ENCODE peak calls at places on chromosome 12, in seven cellular contexts. E is naive thymus-derived CD4-positive, alpha-beta T cell; F is tibial artery; J is uterus; N is mammary epithelial cell; Z is CD4-positive, CD25-positive, alpha-beta regulatory T cell; D is aorta. G is an unnamed sample.

GRCh38 chr12:12883369-12884001 is 7.9 kb upstream of the GPRC5A start:
- DNase-seq in E (no peak), F (no peak), J (no peak), N (peak; percentile 90), Z (no peak), D (no peak), G (peak; percentile 81)

GRCh38 chr12:62347922-62348650 is 87.9 kb downstream of the USP15 start:
- DNase-seq in E (no peak), F (no peak), J (no peak), N (no peak), Z (peak; percentile 22), D (no peak), G (no peak)

GRCh38 chr12:131857908-131858850 is 30.0 kb downstream of the MMP17 start:
- DNase-seq in E (no peak), F (no peak), J (no peak), N (no peak), Z (no peak), D (no peak), G (no peak)

GRCh38 chr12:88923631-88924030 is 343.4 kb upstream of the KITLG start:
- DNase-seq in E (no peak), F (no peak), J (no peak), N (no peak), Z (no peak), D (no peak), G (no peak)

GRCh38 chr12:56434828-56435227 is 14.4 kb downstream of the TIMELESS start:
- DNase-seq in E (no peak), F (no peak), J (no peak), N (no peak), Z (no peak), D (no peak), G (no peak)

GRCh38 chr12:64187370-64187769 is 34.7 kb downstream of the KICS2 start:
- DNase-seq in E (no peak), F (no peak), J (no peak), N (peak; percentile 48), Z (no peak), D (no peak), G (no peak)

GRCh38 chr12:107344035-107344808 is 250.9 kb upstream of the CRY1 start:
- DNase-seq in E (no peak), F (no peak), J (no peak), N (peak; percentile 91), Z (no peak), D (no peak), G (no peak)

GRCh38 chr12:28189774-28190320 is 409 bp upstream of the CCDC91 start:
- DNase-seq in E (peak; percentile 38), F (no peak), J (no peak), N (no peak), Z (peak; percentile 68), D (no peak), G (no peak)

GRCh38 chr12:74889563-74890236 is 319.9 kb downstream of the KCNC2 start:
- DNase-seq in E (no peak), F (no peak), J (no peak), N (peak; percentile 51), Z (no peak), D (no peak), G (no peak)

GRCh38 chr12:63805704-63806672 is 26.3 kb downstream of the RXYLT1 start:
- DNase-seq in E (no peak), F (no peak), J (no peak), N (no peak), Z (no peak), D (no peak), G (no peak)

GRCh38 chr12:95718001-95718400 is 72.6 kb downstream of the NTN4 start:
- DNase-seq in E (no peak), F (no peak), J (no peak), N (no peak), Z (no peak), D (no peak), G (peak; percentile 16)

GRCh38 chr12:79515526-79515935 is 175.2 kb downstream of the PAWR start:
- DNase-seq in E (no peak), F (no peak), J (no peak), N (no peak), Z (no peak), D (no peak), G (peak; percentile 14)

GRCh38 chr12:96770239-96770780 is 136.7 kb upstream of the NEDD1 start:
- DNase-seq in E (no peak), F (no peak), J (no peak), N (no peak), Z (no peak), D (no peak), G (no peak)

GRCh38 chr12:13024151-13024946 is 19.8 kb upstream of the FAM234B start:
- DNase-seq in E (no peak), F (no peak), J (peak; percentile 39), N (no peak), Z (peak; percentile 8), D (no peak), G (no peak)

GRCh38 chr12:82682851-82683261 is 3.9 kb upstream of the TMTC2 start:
- DNase-seq in E (no peak), F (no peak), J (no peak), N (no peak), Z (no peak), D (no peak), G (no peak)

GRCh38 chr12:77895699-77896098 is 65.0 kb downstream of the NAV3 start:
- DNase-seq in E (no peak), F (no peak), J (no peak), N (no peak), Z (no peak), D (no peak), G (no peak)

GRCh38 chr12:27163048-27163715 is 80.8 kb upstream of the C12orf71 start:
- DNase-seq in E (no peak), F (no peak), J (no peak), N (peak; percentile 84), Z (no peak), D (no peak), G (no peak)

GRCh38 chr12:75315518-75315917 is 14.6 kb downstream of the CAPS2 start:
- DNase-seq in E (no peak), F (no peak), J (no peak), N (no peak), Z (no peak), D (no peak), G (no peak)

GRCh38 chr12:108468149-108468968 is 46.7 kb upstream of the FICD start:
- DNase-seq in E (no peak), F (no peak), J (no peak), N (peak; percentile 19), Z (peak; percentile 26), D (no peak), G (peak; percentile 84)

GRCh38 chr12:47767197-47767724 is 5.8 kb upstream of the SLC48A1 start:
- DNase-seq in E (peak; percentile 40), F (no peak), J (no peak), N (no peak), Z (peak; percentile 81), D (no peak), G (peak; percentile 57)

GRCh38 chr12:130186631-130187269 is 24.5 kb downstream of the FZD10 start:
- DNase-seq in E (no peak), F (no peak), J (no peak), N (peak; percentile 12), Z (no peak), D (no peak), G (no peak)

GRCh38 chr12:52590021-52590420 is 11.2 kb downstream of the KRT72 start:
- DNase-seq in E (no peak), F (peak; percentile 21), J (no peak), N (no peak), Z (no peak), D (no peak), G (no peak)

GRCh38 chr12:63814146-63814774 is 30.2 kb upstream of the SRGAP1 start:
- DNase-seq in E (no peak), F (no peak), J (no peak), N (no peak), Z (no peak), D (no peak), G (no peak)

DNA sequence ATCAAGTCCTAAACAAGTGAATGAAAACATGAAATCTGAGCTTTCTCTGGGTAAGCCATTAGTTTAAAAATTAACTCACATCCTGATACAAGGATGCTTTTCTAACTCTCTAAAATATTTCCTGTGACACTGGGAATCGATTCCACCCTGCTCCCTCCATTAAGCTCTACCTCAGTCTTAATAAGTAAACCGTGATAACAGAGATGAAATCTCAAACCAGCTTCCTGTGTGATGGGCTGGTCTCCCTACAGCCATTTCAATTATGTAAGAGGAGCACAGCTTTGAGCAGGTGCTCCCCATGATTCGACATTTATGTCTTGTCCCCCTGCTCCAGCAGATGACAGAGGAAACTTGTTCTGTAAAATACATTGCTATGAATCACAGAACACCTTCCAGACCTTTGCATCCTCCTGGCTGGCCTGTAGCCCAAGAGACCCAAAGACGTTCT is 59.0 kb downstream of the GAS2L3 start:
- DNase-seq in E (no peak), F (no peak), J (no peak), N (no peak), Z (no peak), D (no peak), G (no peak)
- H3K27ac ChIP-seq in E (no peak overlapping the region), F (no peak overlapping the region), J (no peak overlapping the region), N (no peak overlapping the region), Z (no peak overlapping the region), D (no peak overlapping the region), G (no peak overlapping the region)

DNA sequence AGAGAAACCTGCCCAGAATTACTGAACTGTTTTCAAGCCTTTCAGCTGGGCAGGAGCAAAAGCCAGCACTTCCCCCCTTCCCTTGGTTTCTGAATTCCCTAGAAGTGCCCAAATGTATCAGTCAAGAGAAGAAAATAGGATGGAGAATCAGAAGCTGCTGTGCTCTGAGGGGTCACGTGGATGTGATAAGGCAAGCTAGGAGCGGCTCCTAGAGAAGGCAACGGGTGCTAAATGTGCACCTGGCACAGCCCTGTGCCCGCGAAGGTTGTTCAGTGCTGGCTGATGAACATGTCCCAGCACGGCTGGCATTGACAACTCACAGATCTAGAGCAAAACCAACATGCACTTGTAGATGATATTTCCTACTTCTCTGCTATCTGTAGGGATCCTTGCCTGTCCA is 8.3 kb downstream of the EMG1 start:
- DNase-seq in E (no peak), F (no peak), J (no peak), N (no peak), Z (no peak), D (no peak), G (no peak)
- H3K27ac ChIP-seq in E (no peak overlapping the region), F (no peak overlapping the region), J (no peak overlapping the region), N (no peak overlapping the region), Z (no peak overlapping the region), D (no peak overlapping the region), G (peak overlapping the region; percentile 76)

DNA sequence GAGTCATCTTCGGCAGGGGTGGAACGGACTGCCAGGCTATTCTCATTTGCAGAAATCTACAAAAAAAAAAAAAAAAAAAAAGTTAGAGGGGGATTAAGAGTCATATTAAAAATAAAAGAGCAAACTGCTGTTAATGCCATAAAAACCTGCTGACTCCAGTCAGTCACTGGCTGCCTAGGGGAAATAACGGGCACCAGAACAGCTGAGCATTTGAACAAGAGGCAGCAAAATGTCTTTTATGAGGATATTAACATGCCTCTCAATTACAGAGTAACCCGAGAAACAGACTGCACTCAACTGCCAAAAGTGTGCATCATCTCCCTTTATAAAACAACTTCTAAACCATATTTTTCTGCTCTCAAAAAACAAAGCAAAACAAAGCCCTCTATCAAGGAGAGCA is 28.7 kb upstream of the CERS5 start:
- DNase-seq in E (no peak), F (no peak), J (peak; percentile 44), N (no peak), Z (no peak), D (no peak), G (no peak)
- H3K27ac ChIP-seq in E (no peak overlapping the region), F (peak overlapping the region; percentile 24), J (peak overlapping the region; percentile 62), N (no peak overlapping the region), Z (no peak overlapping the region), D (no peak overlapping the region), G (no peak overlapping the region)

DNA sequence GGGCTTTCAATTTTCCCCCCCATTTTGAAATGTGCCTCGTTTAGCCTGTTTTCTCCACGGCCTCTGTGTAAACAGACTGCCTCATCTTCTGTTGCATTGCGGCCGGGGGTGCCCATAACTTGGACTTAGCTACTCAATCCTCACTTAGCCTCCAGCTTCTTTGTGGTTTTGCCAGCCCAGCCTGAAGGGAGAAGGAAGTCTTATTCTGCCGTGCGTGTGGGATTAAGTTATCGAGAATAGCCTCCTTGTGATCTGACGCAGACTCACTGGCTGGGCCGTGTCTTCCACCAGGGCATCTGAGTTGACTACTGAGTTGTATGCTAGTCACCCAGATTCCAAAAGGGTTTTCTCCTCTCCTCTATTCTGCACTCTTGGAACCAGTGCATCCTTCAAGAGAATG is 8.1 kb downstream of the PRKAB1 start:
- DNase-seq in E (no peak), F (no peak), J (no peak), N (no peak), Z (no peak), D (no peak), G (no peak)
- H3K27ac ChIP-seq in E (no peak overlapping the region), F (no peak overlapping the region), J (no peak overlapping the region), N (no peak overlapping the region), Z (no peak overlapping the region), D (no peak overlapping the region), G (no peak overlapping the region)

G was measured in cardiac muscle cell.